ENCODE peak calls at places on chromosomes 2 and 18, in nine cellular contexts. P, S, J, I, R, C, W, A and H are unnamed samples.
A peak's percentile ranks its signal among the peaks of the same experiment; 100 is the strongest.

GRCh38 chr2:226115102-226115831 is 684.4 kb downstream of the IRS1 start:
- DNase-seq in P (no peak), S (no peak), J (peak; percentile 92), I (no peak), R (no peak), C (no peak), W (no peak), A (peak; percentile 51), H (no peak)

GRCh38 chr2:222904557-222905258 is 43.9 kb downstream of the ACSL3 start:
- DNase-seq in P (no peak), S (no peak), J (no peak), I (no peak), R (no peak), C (no peak), W (no peak), A (no peak), H (peak; percentile 12)

GRCh38 chr2:96963316-96963715 is 23.1 kb downstream of the FAM178B start:
- DNase-seq in P (no peak), S (no peak), J (no peak), I (no peak), R (no peak), C (no peak), W (peak; percentile 64), A (no peak), H (no peak)

GRCh38 chr18:76384861-76385680 is 110.0 kb downstream of the ZNF516 start:
- DNase-seq in P (no peak), S (no peak), J (no peak), I (no peak), R (no peak), C (peak; percentile 50), W (no peak), A (no peak), H (no peak)

GRCh38 chr2:233556756-233557736 is 9.5 kb downstream of the USP40 start:
- DNase-seq in P (no peak), S (peak; percentile 43), J (peak; percentile 91), I (no peak), R (no peak), C (no peak), W (no peak), A (peak; percentile 9), H (peak; percentile 12)

GRCh38 chr2:67055387-67056304 is 341.5 kb upstream of the ETAA1 start:
- DNase-seq in P (no peak), S (no peak), J (no peak), I (no peak), R (no peak), C (no peak), W (no peak), A (no peak), H (no peak)

GRCh38 chr2:102581911-102582310 is 37.4 kb upstream of the SLC9A2 start:
- DNase-seq in P (no peak), S (no peak), J (peak; percentile 37), I (no peak), R (no peak), C (no peak), W (no peak), A (no peak), H (no peak)

GRCh38 chr2:38377501-38378258 is 607 bp upstream of the ATL2 start:
- DNase-seq in P (no peak), S (peak; percentile 18), J (no peak), I (no peak), R (no peak), C (no peak), W (no peak), A (peak; percentile 33), H (peak; percentile 85)

GRCh38 chr2:3265471-3265870 is 112.1 kb downstream of the EIPR1 start:
- DNase-seq in P (no peak), S (no peak), J (no peak), I (no peak), R (no peak), C (no peak), W (no peak), A (no peak), H (no peak)

GRCh38 chr2:45930396-45930792 is 278.9 kb downstream of the PRKCE start:
- DNase-seq in P (no peak), S (no peak), J (no peak), I (no peak), R (no peak), C (no peak), W (no peak), A (no peak), H (peak; percentile 56)

GRCh38 chr2:63436488-63436887 is 151.8 kb downstream of the WDPCP start:
- DNase-seq in P (no peak), S (no peak), J (no peak), I (no peak), R (no peak), C (no peak), W (no peak), A (no peak), H (no peak)

DNA sequence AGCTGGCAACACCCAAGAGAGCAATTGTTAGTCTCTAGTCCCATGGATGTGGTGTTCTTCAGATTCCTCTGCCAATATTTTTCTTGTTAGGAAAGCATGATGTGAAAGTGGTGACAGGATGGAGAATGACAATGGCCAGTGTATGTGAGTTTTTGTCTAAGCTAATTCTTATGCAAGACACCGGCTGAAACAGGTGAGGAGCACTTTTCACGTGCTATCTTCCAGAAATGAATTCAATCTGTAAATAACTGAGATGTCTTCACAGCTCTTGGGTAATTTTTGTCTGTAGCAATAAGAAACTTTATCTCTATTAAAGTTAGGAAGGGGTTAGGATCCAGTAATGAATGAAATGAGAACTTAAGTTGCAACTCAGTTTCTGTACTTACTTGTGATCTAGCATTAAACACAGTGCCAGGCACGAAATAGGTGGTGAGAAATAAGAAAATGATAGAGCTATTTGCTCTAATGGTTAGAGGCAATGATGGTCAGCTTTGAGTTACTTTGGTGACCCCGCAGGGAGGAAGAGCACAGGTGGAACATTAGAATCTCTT is 676 bp upstream of the AGPS start:
- DNase-seq in P (no peak), S (no peak), J (peak; percentile 23), I (no peak), R (no peak), C (no peak), W (no peak), A (no peak), H (no peak)
- TF ChIP-seq POLR2A in P (no peak), S (no peak), J (no peak), I (no peak), R (no peak), C (no peak), W (no peak), A (no peak), H (no peak)

GRCh38 chr2:126658910-126659613 is 3.1 kb downstream of the GYPC start:
- DNase-seq in P (peak; percentile 68), S (peak; percentile 43), J (peak; percentile 55), I (no peak), R (peak; percentile 56), C (peak; percentile 89), W (no peak), A (no peak), H (no peak)

GRCh38 chr2:126657146-126657635 is 1.2 kb downstream of the GYPC start:
- DNase-seq in P (peak; percentile 76), S (peak; percentile 37), J (peak; percentile 90), I (no peak), R (no peak), C (peak; percentile 95), W (no peak), A (no peak), H (peak; percentile 68)

GRCh38 chr2:126656311-126657145 is 570 bp downstream of the GYPC start:
- DNase-seq in P (peak; percentile 35), S (peak; percentile 34), J (peak; percentile 61), I (no peak), R (no peak), C (no peak), W (no peak), A (no peak), H (no peak)

GRCh38 chr2:126658316-126658909 is 2.5 kb downstream of the GYPC start:
- DNase-seq in P (no peak), S (no peak), J (no peak), I (no peak), R (no peak), C (no peak), W (no peak), A (no peak), H (no peak)

GRCh38 chr2:126657636-126658315 is 1.8 kb downstream of the GYPC start:
- DNase-seq in P (peak; percentile 77), S (peak; percentile 62), J (peak; percentile 99), I (peak; percentile 62), R (peak; percentile 61), C (peak; percentile 94), W (peak; percentile 26), A (no peak), H (peak; percentile 94)
- TF ChIP-seq POLR2A in P (peak; percentile 32), S (peak; percentile 48), J (no peak), I (peak; percentile 61), R (peak; percentile 81), C (peak; percentile 17), W (no peak), A (no peak), H (no peak)

DNA sequence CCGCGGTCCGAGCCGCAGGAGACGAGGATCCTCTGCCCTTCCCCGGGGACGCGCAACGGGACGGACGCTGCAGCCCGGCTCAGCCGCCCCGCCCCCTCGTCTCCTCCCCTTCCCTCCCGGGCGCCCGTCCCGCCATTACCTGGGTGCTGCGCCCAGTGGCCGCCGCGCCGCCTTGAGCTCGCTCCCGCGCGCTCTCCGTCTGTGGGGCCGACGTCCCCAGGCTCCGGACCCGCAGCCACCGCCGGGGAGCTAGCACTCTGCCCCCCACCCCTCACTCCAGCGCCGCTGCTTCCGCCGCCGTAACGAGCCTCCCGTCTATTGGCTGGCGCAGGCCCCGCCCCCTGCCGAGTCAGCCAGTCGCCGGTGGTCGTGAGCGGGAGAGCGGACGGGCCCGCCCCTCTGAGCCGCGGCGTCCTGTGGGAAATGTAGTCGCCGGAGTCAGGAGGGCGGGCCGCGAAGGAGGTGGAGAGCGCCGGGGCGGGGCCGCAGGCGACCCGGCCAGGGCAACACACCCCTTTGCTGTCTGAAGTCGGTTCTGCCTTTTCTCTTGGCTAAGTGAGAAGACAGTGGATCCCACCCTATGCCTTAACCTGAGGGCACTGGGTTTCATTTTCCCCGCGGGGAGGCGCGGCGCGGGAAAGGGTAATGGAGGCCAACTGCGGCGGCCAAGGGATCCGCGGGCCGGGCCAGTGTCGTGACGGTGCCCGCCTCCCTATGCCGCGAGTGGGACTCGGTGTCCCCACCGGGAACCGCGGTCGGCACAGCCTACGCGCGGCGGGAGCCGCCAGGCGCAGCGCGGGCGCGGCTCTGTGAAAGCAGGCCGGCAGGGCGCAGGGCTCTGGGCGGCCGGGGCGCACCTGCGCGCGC is at the start of gene SAP130:
- DNase-seq in P (peak; percentile 99), S (peak; percentile 99), J (peak; percentile 99), I (peak; percentile 96), R (peak; percentile 71), C (peak; percentile 99), W (peak; percentile 98), A (peak; percentile 84), H (peak; percentile 95)
- TF ChIP-seq POLR2A in P (peak; percentile 80), S (peak; percentile 64), J (peak; percentile 71), I (no peak), R (peak; percentile 87), C (peak; percentile 72), W (peak; percentile 60), A (peak; percentile 31), H (peak; percentile 48)

DNA sequence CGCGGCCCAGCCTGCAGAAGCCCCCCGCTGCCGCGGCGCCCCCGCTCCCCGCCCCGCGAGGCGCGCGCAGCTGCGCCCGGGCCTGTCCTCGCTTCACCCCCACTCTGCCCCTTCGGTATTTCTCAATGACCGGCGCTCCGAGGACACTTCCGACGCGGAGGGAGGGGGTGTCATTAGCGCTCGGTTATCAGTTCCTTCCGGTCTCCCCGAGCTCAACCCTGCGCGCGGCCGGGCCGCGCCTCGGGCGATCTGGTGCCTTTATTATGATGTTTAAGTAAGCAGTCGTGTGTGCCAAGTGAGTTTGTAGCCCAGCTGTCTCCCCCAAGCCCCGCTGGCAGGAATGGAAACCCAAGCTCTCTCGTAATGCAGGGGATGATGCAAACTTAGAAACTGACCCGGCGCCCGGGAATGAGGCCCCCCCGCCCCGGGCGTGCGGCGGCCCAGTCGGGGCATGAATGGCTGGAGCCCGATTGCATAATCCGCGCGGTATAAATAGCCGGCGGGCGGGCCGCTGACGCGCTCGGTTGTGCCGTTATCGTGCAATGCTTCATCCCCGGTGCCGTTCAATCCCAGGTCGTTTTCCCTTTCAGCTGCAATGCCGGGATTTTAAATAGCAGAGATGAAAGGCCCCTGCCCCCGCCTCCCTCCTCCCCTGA is 3.9 kb upstream of the SPRED2 start:
- DNase-seq in P (peak; percentile 91), S (peak; percentile 93), J (peak; percentile 95), I (peak; percentile 41), R (no peak), C (peak; percentile 97), W (peak; percentile 91), A (peak; percentile 73), H (peak; percentile 85)
- TF ChIP-seq POLR2A in P (peak; percentile 68), S (peak; percentile 94), J (no peak), I (no peak), R (peak; percentile 19), C (peak; percentile 64), W (peak; percentile 53), A (no peak), H (no peak)